ENCODE peak calls at places on chromosomes 2 and 18, in ten cellular contexts. One of them, this sample, is unnamed.

GRCh38 chr2:202096736-202097135 is 23.7 kb downstream of the KIAA2012 start:
- DNase-seq in SK-N-SH: no peak
- DNase-seq in GM23248: peak; percentile 66
- DNase-seq in mesendoderm: peak; percentile 79
- DNase-seq in K562: no peak
- DNase-seq in IMR-90: peak; percentile 88
- DNase-seq in colonic mucosa: no peak
- DNase-seq in neural progenitor cell: no peak
- DNase-seq in mammary epithelial cell: no peak
- DNase-seq in fibroblast of lung: peak; percentile 8
- DNase-seq in this sample: no peak

GRCh38 chr2:10668402-10669012 is 21.3 kb downstream of the NOL10 start:
- DNase-seq in SK-N-SH: peak; percentile 41
- DNase-seq in GM23248: peak; percentile 67
- DNase-seq in mesendoderm: peak; percentile 64
- DNase-seq in K562: peak; percentile 28
- DNase-seq in IMR-90: peak; percentile 69
- DNase-seq in colonic mucosa: peak; percentile 49
- DNase-seq in neural progenitor cell: peak; percentile 73
- DNase-seq in mammary epithelial cell: peak; percentile 39
- DNase-seq in fibroblast of lung: peak; percentile 78
- DNase-seq in this sample: no peak

GRCh38 chr18:76936877-76937276 is 114.5 kb downstream of the ZNF236 start:
- DNase-seq in SK-N-SH: no peak
- DNase-seq in GM23248: no peak
- DNase-seq in mesendoderm: no peak
- DNase-seq in K562: no peak
- DNase-seq in IMR-90: no peak
- DNase-seq in colonic mucosa: no peak
- DNase-seq in neural progenitor cell: no peak
- DNase-seq in mammary epithelial cell: no peak
- DNase-seq in fibroblast of lung: no peak
- DNase-seq in this sample: no peak

GRCh38 chr18:63132819-63133200 is 186.8 kb downstream of the BCL2 start:
- DNase-seq in SK-N-SH: no peak
- DNase-seq in GM23248: no peak
- DNase-seq in mesendoderm: no peak
- DNase-seq in K562: no peak
- DNase-seq in IMR-90: no peak
- DNase-seq in colonic mucosa: peak; percentile 75
- DNase-seq in neural progenitor cell: no peak
- DNase-seq in mammary epithelial cell: no peak
- DNase-seq in fibroblast of lung: no peak
- DNase-seq in this sample: peak; percentile 81

GRCh38 chr2:3265981-3266726 is 111.5 kb downstream of the EIPR1 start:
- DNase-seq in SK-N-SH: no peak
- DNase-seq in GM23248: no peak
- DNase-seq in mesendoderm: peak; percentile 88
- DNase-seq in K562: no peak
- DNase-seq in IMR-90: no peak
- DNase-seq in colonic mucosa: no peak
- DNase-seq in neural progenitor cell: peak; percentile 95
- DNase-seq in mammary epithelial cell: no peak
- DNase-seq in fibroblast of lung: no peak
- DNase-seq in this sample: no peak

GRCh38 chr18:3180325-3180724 is 39.4 kb downstream of the MYOM1 start:
- DNase-seq in SK-N-SH: no peak
- DNase-seq in GM23248: peak; percentile 12
- DNase-seq in mesendoderm: peak; percentile 89
- DNase-seq in K562: no peak
- DNase-seq in IMR-90: peak; percentile 28
- DNase-seq in colonic mucosa: no peak
- DNase-seq in neural progenitor cell: peak; percentile 68
- DNase-seq in mammary epithelial cell: no peak
- DNase-seq in fibroblast of lung: peak; percentile 57
- DNase-seq in this sample: no peak

GRCh38 chr2:45822272-45822630 is 170.8 kb downstream of the PRKCE start:
- DNase-seq in SK-N-SH: no peak
- DNase-seq in GM23248: no peak
- DNase-seq in mesendoderm: no peak
- DNase-seq in K562: no peak
- DNase-seq in IMR-90: peak; percentile 13
- DNase-seq in colonic mucosa: no peak
- DNase-seq in neural progenitor cell: no peak
- DNase-seq in mammary epithelial cell: no peak
- DNase-seq in fibroblast of lung: no peak
- DNase-seq in this sample: no peak

GRCh38 chr2:8590940-8591339 is 90.9 kb upstream of the ID2 start:
- DNase-seq in SK-N-SH: no peak
- DNase-seq in GM23248: no peak
- DNase-seq in mesendoderm: no peak
- DNase-seq in K562: no peak
- DNase-seq in IMR-90: no peak
- DNase-seq in colonic mucosa: no peak
- DNase-seq in neural progenitor cell: no peak
- DNase-seq in mammary epithelial cell: no peak
- DNase-seq in fibroblast of lung: no peak
- DNase-seq in this sample: no peak

GRCh38 chr18:58057291-58057965 is 13.4 kb downstream of the NEDD4L start:
- DNase-seq in SK-N-SH: no peak
- DNase-seq in GM23248: no peak
- DNase-seq in mesendoderm: peak; percentile 42
- DNase-seq in K562: no peak
- DNase-seq in IMR-90: no peak
- DNase-seq in colonic mucosa: no peak
- DNase-seq in neural progenitor cell: no peak
- DNase-seq in mammary epithelial cell: peak; percentile 73
- DNase-seq in fibroblast of lung: no peak
- DNase-seq in this sample: no peak

GRCh38 chr18:8730080-8730827 is 24.9 kb downstream of the MTCL1 start:
- DNase-seq in SK-N-SH: peak; percentile 58
- DNase-seq in GM23248: no peak
- DNase-seq in mesendoderm: no peak
- DNase-seq in K562: peak; percentile 67
- DNase-seq in IMR-90: peak; percentile 94
- DNase-seq in colonic mucosa: peak; percentile 79
- DNase-seq in neural progenitor cell: no peak
- DNase-seq in mammary epithelial cell: no peak
- DNase-seq in fibroblast of lung: peak; percentile 74
- DNase-seq in this sample: no peak

GRCh38 chr2:1319393-1319792 is 93.9 kb upstream of the TPO start:
- DNase-seq in SK-N-SH: no peak
- DNase-seq in GM23248: no peak
- DNase-seq in mesendoderm: no peak
- DNase-seq in K562: no peak
- DNase-seq in IMR-90: no peak
- DNase-seq in colonic mucosa: no peak
- DNase-seq in neural progenitor cell: no peak
- DNase-seq in mammary epithelial cell: no peak
- DNase-seq in fibroblast of lung: no peak
- DNase-seq in this sample: no peak

GRCh38 chr2:217356795-217357194 is 496.9 kb upstream of the TNP1 start:
- DNase-seq in SK-N-SH: no peak
- DNase-seq in GM23248: peak; percentile 53
- DNase-seq in mesendoderm: no peak
- DNase-seq in K562: no peak
- DNase-seq in IMR-90: no peak
- DNase-seq in colonic mucosa: no peak
- DNase-seq in neural progenitor cell: no peak
- DNase-seq in mammary epithelial cell: no peak
- DNase-seq in fibroblast of lung: no peak
- DNase-seq in this sample: no peak

DNA sequence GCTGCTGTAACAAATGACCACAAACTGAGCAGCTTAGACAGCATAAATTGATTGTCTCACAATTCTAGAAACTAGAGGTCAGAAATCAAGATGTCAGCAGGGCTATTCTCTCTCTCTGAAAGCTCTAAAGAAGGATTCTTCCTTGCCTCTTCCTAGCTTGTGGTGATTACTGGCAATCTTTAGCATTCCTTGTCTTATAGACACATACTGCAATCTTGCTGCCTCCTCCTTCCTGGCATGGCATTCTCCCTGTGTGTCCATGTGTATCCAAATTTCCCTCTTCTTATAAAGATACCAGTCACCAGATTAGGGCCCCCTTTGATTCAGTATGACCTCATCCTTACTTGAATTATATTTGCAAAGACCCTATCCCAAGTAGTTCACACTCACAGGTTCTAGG is 2.3 kb downstream of the ASB3 start:
- DNase-seq in SK-N-SH: no peak
- DNase-seq in GM23248: peak; percentile 62
- DNase-seq in mesendoderm: no peak
- DNase-seq in K562: no peak
- DNase-seq in IMR-90: peak; percentile 40
- DNase-seq in colonic mucosa: no peak
- DNase-seq in neural progenitor cell: no peak
- DNase-seq in mammary epithelial cell: peak; percentile 34
- DNase-seq in fibroblast of lung: no peak
- DNase-seq in this sample: no peak
- H3K9ac ChIP-seq in SK-N-SH: no peak overlapping the region
- H3K9ac ChIP-seq in GM23248: peak overlapping the region; percentile 90
- H3K9ac ChIP-seq in mesendoderm: peak overlapping the region; percentile 37
- H3K9ac ChIP-seq in K562: peak overlapping the region; percentile 93
- H3K9ac ChIP-seq in IMR-90: no peak overlapping the region
- H3K9ac ChIP-seq in colonic mucosa: no peak overlapping the region
- H3K9ac ChIP-seq in neural progenitor cell: no peak overlapping the region
- H3K9ac ChIP-seq in mammary epithelial cell: no peak overlapping the region
- H3K9ac ChIP-seq in fibroblast of lung: no peak overlapping the region
- H3K9ac ChIP-seq in this sample: no peak overlapping the region

GRCh38 chr2:88843061-88843460 is 151.6 kb downstream of the RPIA start:
- DNase-seq in SK-N-SH: no peak
- DNase-seq in GM23248: no peak
- DNase-seq in mesendoderm: no peak
- DNase-seq in K562: no peak
- DNase-seq in IMR-90: no peak
- DNase-seq in colonic mucosa: no peak
- DNase-seq in neural progenitor cell: no peak
- DNase-seq in mammary epithelial cell: no peak
- DNase-seq in fibroblast of lung: no peak
- DNase-seq in this sample: no peak

GRCh38 chr2:88843651-88844050 is 152.2 kb downstream of the RPIA start:
- DNase-seq in SK-N-SH: no peak
- DNase-seq in GM23248: no peak
- DNase-seq in mesendoderm: no peak
- DNase-seq in K562: no peak
- DNase-seq in IMR-90: no peak
- DNase-seq in colonic mucosa: no peak
- DNase-seq in neural progenitor cell: no peak
- DNase-seq in mammary epithelial cell: no peak
- DNase-seq in fibroblast of lung: no peak
- DNase-seq in this sample: no peak

GRCh38 chr2:88845772-88846661 is 154.5 kb downstream of the RPIA start:
- DNase-seq in SK-N-SH: no peak
- DNase-seq in GM23248: no peak
- DNase-seq in mesendoderm: no peak
- DNase-seq in K562: no peak
- DNase-seq in IMR-90: no peak
- DNase-seq in colonic mucosa: no peak
- DNase-seq in neural progenitor cell: no peak
- DNase-seq in mammary epithelial cell: no peak
- DNase-seq in fibroblast of lung: no peak
- DNase-seq in this sample: no peak

GRCh38 chr2:88842656-88843055 is 151.2 kb downstream of the RPIA start:
- DNase-seq in SK-N-SH: no peak
- DNase-seq in GM23248: no peak
- DNase-seq in mesendoderm: no peak
- DNase-seq in K562: no peak
- DNase-seq in IMR-90: no peak
- DNase-seq in colonic mucosa: no peak
- DNase-seq in neural progenitor cell: no peak
- DNase-seq in mammary epithelial cell: no peak
- DNase-seq in fibroblast of lung: no peak
- DNase-seq in this sample: no peak

DNA sequence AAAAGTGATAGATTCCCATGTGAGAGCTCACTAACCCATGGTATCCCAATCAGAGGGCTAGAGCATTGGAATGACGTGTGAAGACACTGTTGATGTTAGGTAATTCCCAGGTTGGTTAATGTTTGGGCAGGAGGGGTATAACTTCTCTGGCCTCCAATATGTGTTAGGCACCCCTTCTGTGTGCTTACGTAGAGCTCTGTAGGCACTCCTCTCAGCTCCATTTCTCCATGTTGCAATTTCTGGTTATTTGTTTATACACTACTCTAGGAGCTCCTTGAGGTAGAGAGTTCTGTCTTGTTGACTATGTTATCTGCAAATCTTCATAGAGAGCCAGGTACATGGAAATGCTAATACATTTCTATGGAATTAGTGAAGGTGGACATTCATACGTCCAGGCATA is 153.5 kb downstream of the RPIA start:
- DNase-seq in SK-N-SH: no peak
- DNase-seq in GM23248: no peak
- DNase-seq in mesendoderm: no peak
- DNase-seq in K562: no peak
- DNase-seq in IMR-90: no peak
- DNase-seq in colonic mucosa: no peak
- DNase-seq in neural progenitor cell: no peak
- DNase-seq in mammary epithelial cell: no peak
- DNase-seq in fibroblast of lung: no peak
- DNase-seq in this sample: no peak
- H3K4me1 ChIP-seq in SK-N-SH: no peaks in the 10 kb centered on the region
- H3K4me1 ChIP-seq in GM23248: no peaks in the 10 kb centered on the region
- H3K4me1 ChIP-seq in mesendoderm: no peaks in the 10 kb centered on the region
- H3K4me1 ChIP-seq in K562: no peaks in the 10 kb centered on the region
- H3K4me1 ChIP-seq in IMR-90: no peaks in the 10 kb centered on the region
- H3K4me1 ChIP-seq in colonic mucosa: no peaks in the 10 kb centered on the region
- H3K4me1 ChIP-seq in neural progenitor cell: no peaks in the 10 kb centered on the region
- H3K4me1 ChIP-seq in mammary epithelial cell: no peaks in the 10 kb centered on the region
- H3K4me1 ChIP-seq in fibroblast of lung: no peaks in the 10 kb centered on the region
- H3K4me1 ChIP-seq in this sample: no peaks in the 10 kb centered on the region

GRCh38 chr2:124888431-124888830 is 863.3 kb downstream of the CNTNAP5 start:
- DNase-seq in SK-N-SH: no peak
- DNase-seq in GM23248: no peak
- DNase-seq in mesendoderm: no peak
- DNase-seq in K562: no peak
- DNase-seq in IMR-90: no peak
- DNase-seq in colonic mucosa: no peak
- DNase-seq in neural progenitor cell: no peak
- DNase-seq in mammary epithelial cell: no peak
- DNase-seq in fibroblast of lung: peak; percentile 3
- DNase-seq in this sample: no peak
- H3K27ac ChIP-seq in SK-N-SH: no peak overlapping the region
- H3K27ac ChIP-seq in GM23248: no peak overlapping the region
- H3K27ac ChIP-seq in mesendoderm: no peak overlapping the region
- H3K27ac ChIP-seq in K562: no peak overlapping the region
- H3K27ac ChIP-seq in IMR-90: no peak overlapping the region
- H3K27ac ChIP-seq in colonic mucosa: no peak overlapping the region
- H3K27ac ChIP-seq in neural progenitor cell: no peak overlapping the region
- H3K27ac ChIP-seq in mammary epithelial cell: no peak overlapping the region
- H3K27ac ChIP-seq in fibroblast of lung: no peak overlapping the region
- H3K27ac ChIP-seq in this sample: no peak overlapping the region

DNA sequence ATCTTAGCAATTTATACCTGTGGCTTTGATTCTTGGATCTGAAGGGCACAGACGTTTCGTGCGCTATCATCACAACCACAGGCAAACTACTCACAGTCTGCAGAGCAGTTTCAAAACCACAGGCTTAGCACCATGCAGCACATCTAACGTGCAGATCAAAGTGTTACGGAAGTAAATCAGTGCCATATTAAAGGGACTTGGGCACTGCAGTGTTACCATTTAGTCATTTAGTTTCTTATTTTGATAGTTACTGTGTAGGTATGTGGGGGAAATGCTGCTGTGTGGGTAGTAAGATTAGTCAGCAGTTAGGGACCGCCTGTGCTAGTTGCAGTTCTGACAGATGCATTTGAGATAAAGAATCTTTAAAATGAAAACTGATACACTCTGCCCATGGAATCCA is 384.0 kb downstream of the NBAS start:
- DNase-seq in SK-N-SH: no peak
- DNase-seq in GM23248: peak; percentile 37
- DNase-seq in mesendoderm: no peak
- DNase-seq in K562: no peak
- DNase-seq in IMR-90: peak; percentile 63
- DNase-seq in colonic mucosa: no peak
- DNase-seq in neural progenitor cell: no peak
- DNase-seq in mammary epithelial cell: peak; percentile 85
- DNase-seq in fibroblast of lung: peak; percentile 17
- DNase-seq in this sample: no peak
- H3K9ac ChIP-seq in SK-N-SH: no peak overlapping the region
- H3K9ac ChIP-seq in GM23248: no peak overlapping the region
- H3K9ac ChIP-seq in mesendoderm: no peak overlapping the region
- H3K9ac ChIP-seq in K562: no peak overlapping the region
- H3K9ac ChIP-seq in IMR-90: no peak overlapping the region
- H3K9ac ChIP-seq in colonic mucosa: no peak overlapping the region
- H3K9ac ChIP-seq in neural progenitor cell: no peak overlapping the region
- H3K9ac ChIP-seq in mammary epithelial cell: no peak overlapping the region
- H3K9ac ChIP-seq in fibroblast of lung: no peak overlapping the region
- H3K9ac ChIP-seq in this sample: no peak overlapping the region

This sample was measured in kidney.